ENCODE peak calls at places on chromosome 21, in five cellular contexts. L, M, R, O and E are unnamed samples.

GRCh38 chr21:42426424-42426823 is 22.7 kb downstream of the UBASH3A start:
- DNase-seq in M (no peak), L (no peak), O (no peak), R (no peak), E (peak)

GRCh38 chr21:35438643-35439404 is 389.7 kb upstream of the RUNX1 start:
- DNase-seq in M (peak), O (no peak), L (no peak), R (peak), E (peak)

GRCh38 chr21:30881480-30881879 is at the start of gene KRTAP11-1:
- DNase-seq in M (no peak), O (no peak), R (no peak), L (no peak), E (no peak)

GRCh38 chr21:43196789-43197188 is 28.0 kb downstream of the CRYAA start:
- DNase-seq in O (no peak), R (no peak), M (peak), L (no peak), E (no peak)

GRCh38 chr21:41634858-41635257 is 126.9 kb upstream of the TMPRSS2 start:
- DNase-seq in M (no peak), R (no peak), O (no peak), L (no peak), E (no peak)

GRCh38 chr21:20946701-20947100 is 51.5 kb upstream of the NCAM2 start:
- DNase-seq in L (no peak), M (no peak), R (no peak), O (no peak), E (no peak)

GRCh38 chr21:44059710-44060109 is 47.5 kb upstream of the PWP2 start:
- DNase-seq in L (no peak), M (no peak), R (no peak), O (no peak), E (no peak)

GRCh38 chr21:41777934-41778815 is 11.3 kb upstream of the RIPK4 start:
- DNase-seq in O (peak), L (no peak), M (peak), R (peak), E (peak)

GRCh38 chr21:41337515-41337914 is 20.9 kb downstream of the FAM3B start:
- DNase-seq in R (no peak), O (no peak), M (no peak), L (no peak), E (no peak)

GRCh38 chr21:31530918-31531705 is 128.4 kb upstream of the SOD1 start:
- DNase-seq in M (no peak), L (no peak), O (no peak), R (no peak), E (peak)

GRCh38 chr21:15820857-15821256 is 91.1 kb downstream of the USP25 start:
- DNase-seq in M (no peak), O (peak), L (no peak), R (no peak), E (no peak)

GRCh38 chr21:28336299-28336698 is 656.4 kb downstream of the LTN1 start:
- DNase-seq in R (peak), L (no peak), M (peak), O (peak), E (peak)

GRCh38 chr21:36589352-36589971 is 109.5 kb upstream of the SIM2 start:
- DNase-seq in R (peak), O (peak), L (no peak), M (peak), E (peak)

GRCh38 chr21:36576441-36576840 is 96.5 kb upstream of the CLDN14 start:
- DNase-seq in L (no peak), R (no peak), O (no peak), M (no peak), E (no peak)

GRCh38 chr21:14956826-14957225 is 108.0 kb downstream of the NRIP1 start:
- DNase-seq in M (peak), O (no peak), R (no peak), L (no peak), E (no peak)

GRCh38 chr21:16455978-16456377 is 726.2 kb downstream of the USP25 start:
- DNase-seq in M (no peak), R (no peak), L (no peak), O (no peak), E (no peak)

GRCh38 chr21:41957991-41958766 is 4.4 kb upstream of the C2CD2 start:
- DNase-seq in L (no peak), R (peak), O (peak), M (peak), E (peak)

GRCh38 chr21:36504067-36505058 is 24.4 kb upstream of the CLDN14 start:
- DNase-seq in L (no peak), O (peak), R (peak), M (peak), E (peak)

GRCh38 chr21:29715089-29715488 is 224.7 kb downstream of the GRIK1 start:
- DNase-seq in R (no peak), O (no peak), M (no peak), L (no peak), E (no peak)

GRCh38 chr21:32771134-32771523 is 426 bp downstream of the PAXBP1 start:
- DNase-seq in L (no peak), O (peak), R (peak), M (peak), E (peak)

GRCh38 chr21:38894899-38895298 is 89.2 kb downstream of the ETS2 start:
- DNase-seq in O (no peak), R (no peak), L (no peak), M (no peak), E (no peak)

GRCh38 chr21:33308586-33309490 is 15.9 kb upstream of the IFNAR1 start:
- DNase-seq in M (peak), L (no peak), R (no peak), O (no peak), E (peak)

GRCh38 chr21:25717491-25718139 is 17.1 kb downstream of the ATP5PF start:
- DNase-seq in M (peak), O (peak), R (no peak), L (no peak), E (peak)